ENCODE peak calls at places on chromosomes 11 and 22, in five cellular contexts. K is foreskin fibroblast, C is keratinocyte, Y is WTC11, D is sigmoid colon. A is an unnamed sample.

GRCh38 chr11:122393209-122393850 is 262.2 kb upstream of the UBASH3B start:
- DNase-seq in K (no peak), C (no peak), Y (no peak), D (no peak), A (no peak)

GRCh38 chr22:19105867-19106802 is 16.1 kb downstream of the DGCR2 start:
- DNase-seq in K (no peak), C (no peak), Y (peak; percentile 45), D (peak; percentile 68), A (no peak)

GRCh38 chr11:120881591-120881990 is 142.3 kb upstream of the TBCEL start:
- DNase-seq in K (no peak), C (no peak), Y (no peak), D (no peak), A (no peak)

GRCh38 chr11:104332110-104332509 is 168.2 kb upstream of the PDGFD start:
- DNase-seq in K (no peak), C (no peak), Y (peak; percentile 81), D (no peak), A (peak; percentile 25)

GRCh38 chr11:134667505-134667904 is 255.5 kb upstream of the B3GAT1 start:
- DNase-seq in K (no peak), C (no peak), Y (no peak), D (peak; percentile 46), A (no peak)

GRCh38 chr11:12817681-12818332 is 143.6 kb downstream of the TEAD1 start:
- DNase-seq in K (peak; percentile 59), C (no peak), Y (no peak), D (no peak), A (no peak)

GRCh38 chr22:41078975-41079374 is 13.4 kb upstream of the EP300 start:
- DNase-seq in K (no peak), C (no peak), Y (no peak), D (no peak), A (no peak)

GRCh38 chr11:135008412-135008811 is 596.4 kb upstream of the B3GAT1 start:
- DNase-seq in K (no peak), C (no peak), Y (no peak), D (no peak), A (no peak)

GRCh38 chr11:32960553-32961164 is 55.0 kb upstream of the DEPDC7 start:
- DNase-seq in K (peak; percentile 74), C (peak; percentile 19), Y (no peak), D (no peak), A (peak; percentile 63)

GRCh38 chr11:235998-236773 is at the start of gene SIRT3:
- DNase-seq in K (peak; percentile 89), C (no peak), Y (peak; percentile 81), D (peak; percentile 92), A (peak; percentile 89)
- TF ChIP-seq CTCF in K (no peak), C (no peak), Y (no peak), D (peak; percentile 37), A (peak; percentile 8)

GRCh38 chr22:29156507-29156906 is 49.2 kb upstream of the EMID1 start:
- DNase-seq in K (peak; percentile 64), C (no peak), Y (peak; percentile 69), D (peak; percentile 46), A (no peak)
- TF ChIP-seq CTCF in K (peak; percentile 23), C (no peak), Y (no peak), D (no peak), A (no peak)

GRCh38 chr11:113477321-113477720 is 2.1 kb upstream of the DRD2 start:
- DNase-seq in K (no peak), C (no peak), Y (peak; percentile 58), D (no peak), A (no peak)
- TF ChIP-seq CTCF in K (no peak), C (no peak), Y (no peak), D (no peak), A (peak; percentile 15)

GRCh38 chr11:84899740-84900139 is 727.4 kb downstream of the DLG2 start:
- DNase-seq in K (no peak), C (no peak), Y (peak; percentile 14), D (no peak), A (no peak)
- TF ChIP-seq CTCF in K (no peak), C (no peak), Y (peak; percentile 35), D (no peak), A (peak; percentile 25)

DNA sequence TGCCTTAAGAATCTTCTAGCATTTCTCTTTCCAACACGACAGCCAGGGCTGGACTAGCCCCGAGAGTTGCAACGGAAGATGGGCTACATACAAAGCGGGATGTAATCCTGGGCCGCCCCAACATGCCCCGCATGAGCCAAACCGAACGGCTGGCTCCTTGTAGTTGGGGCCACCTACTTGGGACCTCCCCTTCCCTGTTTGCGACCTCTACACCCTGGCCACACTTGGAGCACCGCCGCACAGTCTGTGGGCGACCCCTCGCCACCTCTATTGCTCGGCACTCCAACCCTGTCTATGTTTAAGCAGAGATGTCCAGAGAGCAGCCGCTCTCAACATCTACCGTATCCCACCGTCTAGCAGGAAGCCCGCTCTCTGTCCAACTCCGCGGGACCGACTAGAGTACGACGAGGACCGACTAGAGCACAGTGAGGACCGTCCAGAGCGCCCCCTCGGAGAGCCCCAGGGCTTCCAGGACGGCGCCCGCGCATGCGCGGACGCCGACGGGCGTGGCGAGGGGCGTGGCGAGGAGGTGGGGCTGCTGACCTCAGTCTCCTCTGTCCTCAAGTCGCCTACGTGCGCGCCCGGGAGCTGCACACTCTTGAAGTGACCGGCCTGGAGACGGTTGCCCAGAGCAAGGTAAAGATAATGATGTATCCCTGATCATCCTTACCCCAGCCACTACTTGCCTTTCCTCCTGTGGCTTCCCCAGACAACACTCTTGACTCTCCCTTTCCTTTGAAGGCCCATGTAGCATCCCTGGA is 32.3 kb downstream of the NEAT1 start:
- DNase-seq in K (peak; percentile 92), C (no peak), Y (peak; percentile 92), D (peak; percentile 97), A (peak; percentile 69)
- TF ChIP-seq CTCF in K (no peak), C (no peak), Y (no peak), D (no peak), A (no peak)

DNA sequence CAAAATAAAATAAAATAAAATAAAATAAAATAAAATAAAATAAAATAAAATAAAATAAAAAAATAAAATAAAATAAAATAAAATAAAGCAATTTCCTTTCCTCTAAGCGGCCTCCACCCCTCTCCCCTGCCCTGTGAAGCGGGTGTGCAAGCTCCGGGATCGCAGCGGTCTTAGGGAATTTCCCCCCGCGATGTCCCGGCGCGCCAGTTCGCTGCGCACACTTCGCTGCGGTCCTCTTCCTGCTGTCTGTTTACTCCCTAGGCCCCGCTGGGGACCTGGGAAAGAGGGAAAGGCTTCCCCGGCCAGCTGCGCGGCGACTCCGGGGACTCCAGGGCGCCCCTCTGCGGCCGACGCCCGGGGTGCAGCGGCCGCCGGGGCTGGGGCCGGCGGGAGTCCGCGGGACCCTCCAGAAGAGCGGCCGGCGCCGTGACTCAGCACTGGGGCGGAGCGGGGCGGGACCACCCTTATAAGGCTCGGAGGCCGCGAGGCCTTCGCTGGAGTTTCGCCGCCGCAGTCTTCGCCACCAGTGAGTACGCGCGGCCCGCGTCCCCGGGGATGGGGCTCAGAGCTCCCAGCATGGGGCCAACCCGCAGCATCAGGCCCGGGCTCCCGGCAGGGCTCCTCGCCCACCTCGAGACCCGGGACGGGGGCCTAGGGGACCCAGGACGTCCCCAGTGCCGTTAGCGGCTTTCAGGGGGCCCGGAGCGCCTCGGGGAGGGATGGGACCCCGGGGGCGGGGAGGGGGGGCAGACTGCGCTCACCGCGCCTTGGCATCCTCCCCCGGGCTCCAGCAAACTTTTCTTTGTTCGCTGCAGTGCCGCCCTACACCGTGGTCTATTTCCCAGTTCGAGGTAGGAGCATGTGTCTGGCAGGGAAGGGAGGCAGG is at the start of gene GSTP1:
- DNase-seq in K (peak; percentile 96), C (peak; percentile 63), Y (peak; percentile 86), D (peak; percentile 97), A (peak; percentile 87)
- TF ChIP-seq CTCF in K (peak; percentile 41), C (peak; percentile 35), Y (peak; percentile 69), D (no peak), A (peak; percentile 27)

DNA sequence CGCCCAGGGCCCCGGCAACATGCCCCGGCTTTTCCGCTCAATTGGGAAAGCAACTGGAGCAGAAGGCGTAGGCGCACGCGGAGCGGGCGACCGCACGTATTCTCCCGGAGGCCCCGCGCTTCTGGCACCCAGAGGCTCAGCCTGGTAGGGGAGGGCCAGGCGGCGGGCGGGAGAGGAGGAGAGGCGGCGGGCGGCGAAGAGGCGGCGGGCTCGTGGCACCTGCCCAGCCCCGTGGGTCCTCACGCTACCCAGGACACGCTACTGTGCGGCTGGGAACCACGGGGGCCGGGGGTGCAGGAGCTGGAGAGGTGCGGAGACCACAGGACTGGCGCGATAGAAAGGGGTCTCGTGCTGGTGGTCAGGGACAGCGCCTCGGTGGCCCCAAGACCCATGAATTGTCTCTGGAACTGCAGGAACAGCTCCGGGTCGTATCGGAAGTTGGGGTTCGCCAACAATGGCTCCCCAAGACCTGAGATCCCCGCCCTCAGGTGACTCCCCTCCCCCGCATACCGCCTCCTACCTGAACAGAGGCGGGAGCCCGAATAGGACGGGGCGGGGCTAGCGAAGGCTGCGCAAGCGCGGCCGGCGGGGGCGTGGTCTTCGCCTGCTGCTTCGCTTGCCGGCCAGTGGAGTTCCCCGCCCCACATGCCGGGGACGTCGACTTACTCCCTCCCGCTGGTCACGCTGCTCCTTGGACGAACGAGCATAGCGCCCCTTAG is at the start of gene SLC37A4:
- DNase-seq in K (peak; percentile 99), C (peak; percentile 92), Y (peak; percentile 100), D (peak; percentile 99), A (peak; percentile 99)
- TF ChIP-seq CTCF in K (peak; percentile 90), C (peak; percentile 91), Y (peak; percentile 71), D (peak; percentile 76), A (peak; percentile 86)

GRCh38 chr11:67617243-67617953 is 10.7 kb downstream of the NDUFV1 start:
- DNase-seq in K (no peak), C (no peak), Y (no peak), D (no peak), A (no peak)

GRCh38 chr11:67614730-67615454 is 8.2 kb downstream of the NDUFV1 start:
- DNase-seq in K (no peak), C (no peak), Y (no peak), D (no peak), A (no peak)

GRCh38 chr11:67616431-67617242 is 9.9 kb downstream of the NDUFV1 start:
- DNase-seq in K (no peak), C (no peak), Y (no peak), D (no peak), A (no peak)

GRCh38 chr11:67613960-67614715 is 7.4 kb downstream of the NDUFV1 start:
- DNase-seq in K (peak; percentile 67), C (no peak), Y (peak; percentile 84), D (peak; percentile 79), A (peak; percentile 74)

DNA sequence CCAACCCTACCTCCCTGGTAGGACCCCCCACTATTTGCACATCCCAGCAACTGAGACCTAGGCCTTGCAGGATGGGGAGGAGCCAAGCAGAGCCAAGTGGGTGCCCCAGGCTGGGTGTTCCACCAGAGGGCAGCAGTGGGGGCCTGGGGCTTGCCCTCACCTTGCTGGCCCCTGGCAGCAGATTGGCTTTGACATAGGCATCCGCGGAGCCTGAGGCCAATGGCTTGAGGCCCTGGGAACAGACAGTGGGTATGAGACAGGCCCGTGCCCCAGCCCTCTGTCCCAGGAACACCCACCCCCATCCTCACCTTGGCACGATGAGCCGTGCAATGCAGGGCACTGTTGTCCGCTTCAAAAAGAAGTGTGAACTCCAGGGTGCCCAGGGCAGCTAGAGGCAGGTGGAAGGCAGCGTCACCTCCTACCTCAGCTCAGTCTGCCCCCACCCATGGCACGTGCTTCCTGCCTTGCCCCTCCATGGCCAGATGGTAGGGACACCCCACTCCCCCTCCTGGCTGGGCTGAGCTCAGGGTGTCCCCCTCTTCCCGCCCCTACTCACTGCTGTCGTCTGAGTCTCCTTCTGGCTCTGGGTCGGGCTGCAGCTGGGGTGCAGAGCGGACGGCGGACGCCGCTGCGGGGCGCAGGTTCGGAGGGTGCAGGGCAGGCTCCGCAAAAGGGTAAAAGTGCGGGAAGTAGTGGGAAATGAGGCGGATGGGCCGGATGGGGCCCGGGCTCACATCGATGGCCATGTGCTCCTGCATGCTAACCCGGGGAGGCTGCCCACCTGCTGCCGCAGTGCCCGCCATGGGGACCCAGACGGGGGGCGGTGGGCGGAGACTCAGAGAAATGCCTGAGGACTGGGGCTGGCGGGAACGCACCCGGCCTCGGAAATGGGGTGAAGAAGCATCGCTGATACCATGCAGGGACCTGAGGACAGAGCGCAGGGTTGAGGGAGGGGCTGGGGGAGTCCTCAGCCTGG is 9.0 kb downstream of the NDUFV1 start:
- DNase-seq in K (peak; percentile 42), C (no peak), Y (peak; percentile 81), D (no peak), A (peak; percentile 44)
- TF ChIP-seq CTCF in K (peak; percentile 38), C (peak; percentile 79), Y (peak; percentile 45), D (no peak), A (peak; percentile 59)